ENCODE peak calls at places on chromosome 3, in seven cellular contexts. One of them, this sample, is unnamed.

GRCh38 chr3:112128843-112129727 is 4.0 kb downstream of the GCSAM start:
- DNase-seq in pancreas: no peak
- DNase-seq in psoas muscle: no peak
- DNase-seq in naive thymus-derived CD4-positive, alpha-beta T cell: peak; percentile 82
- DNase-seq in Karpas-422: peak; percentile 97
- DNase-seq in CD8-positive, alpha-beta memory T cell: peak; percentile 79
- DNase-seq in AG04450: peak; percentile 16
- DNase-seq in this sample: peak; percentile 96

GRCh38 chr3:40608091-40608490 is 83.3 kb downstream of the ZNF621 start:
- DNase-seq in AG04450: no peak
- DNase-seq in psoas muscle: no peak
- DNase-seq in pancreas: no peak
- DNase-seq in naive thymus-derived CD4-positive, alpha-beta T cell: no peak
- DNase-seq in Karpas-422: no peak
- DNase-seq in CD8-positive, alpha-beta memory T cell: no peak
- DNase-seq in this sample: no peak

GRCh38 chr3:151219056-151219455 is 16.0 kb upstream of the GPR171 start:
- DNase-seq in Karpas-422: no peak
- DNase-seq in AG04450: no peak
- DNase-seq in pancreas: no peak
- DNase-seq in CD8-positive, alpha-beta memory T cell: no peak
- DNase-seq in psoas muscle: no peak
- DNase-seq in naive thymus-derived CD4-positive, alpha-beta T cell: no peak
- DNase-seq in this sample: no peak

GRCh38 chr3:141876891-141877561 is 583 bp downstream of the ATP1B3 start:
- DNase-seq in pancreas: peak; percentile 47
- DNase-seq in Karpas-422: peak; percentile 74
- DNase-seq in psoas muscle: peak; percentile 53
- DNase-seq in naive thymus-derived CD4-positive, alpha-beta T cell: peak; percentile 49
- DNase-seq in AG04450: no peak
- DNase-seq in CD8-positive, alpha-beta memory T cell: peak; percentile 55
- DNase-seq in this sample: peak; percentile 70

GRCh38 chr3:11665331-11665730 is 21.6 kb upstream of the VGLL4 start:
- DNase-seq in CD8-positive, alpha-beta memory T cell: no peak
- DNase-seq in psoas muscle: no peak
- DNase-seq in naive thymus-derived CD4-positive, alpha-beta T cell: no peak
- DNase-seq in Karpas-422: no peak
- DNase-seq in pancreas: no peak
- DNase-seq in AG04450: no peak
- DNase-seq in this sample: no peak

GRCh38 chr3:25781145-25781757 is 2.0 kb downstream of the NGLY1 start:
- DNase-seq in naive thymus-derived CD4-positive, alpha-beta T cell: no peak
- DNase-seq in Karpas-422: no peak
- DNase-seq in CD8-positive, alpha-beta memory T cell: no peak
- DNase-seq in pancreas: no peak
- DNase-seq in AG04450: no peak
- DNase-seq in psoas muscle: no peak
- DNase-seq in this sample: no peak

GRCh38 chr3:136840252-136840651 is 21.3 kb downstream of the SLC35G2 start:
- DNase-seq in naive thymus-derived CD4-positive, alpha-beta T cell: no peak
- DNase-seq in psoas muscle: no peak
- DNase-seq in Karpas-422: no peak
- DNase-seq in CD8-positive, alpha-beta memory T cell: no peak
- DNase-seq in AG04450: no peak
- DNase-seq in pancreas: no peak
- DNase-seq in this sample: no peak

GRCh38 chr3:195883801-195884200 is 24.6 kb downstream of the TNK2 start:
- DNase-seq in pancreas: no peak
- DNase-seq in AG04450: no peak
- DNase-seq in psoas muscle: no peak
- DNase-seq in Karpas-422: no peak
- DNase-seq in naive thymus-derived CD4-positive, alpha-beta T cell: no peak
- DNase-seq in CD8-positive, alpha-beta memory T cell: no peak
- DNase-seq in this sample: no peak

GRCh38 chr3:22089284-22089683 is 338.3 kb upstream of the ZNF385D start:
- DNase-seq in Karpas-422: peak; percentile 61
- DNase-seq in AG04450: no peak
- DNase-seq in naive thymus-derived CD4-positive, alpha-beta T cell: no peak
- DNase-seq in pancreas: no peak
- DNase-seq in CD8-positive, alpha-beta memory T cell: no peak
- DNase-seq in psoas muscle: no peak
- DNase-seq in this sample: peak; percentile 28

GRCh38 chr3:16307832-16308531 is 43.0 kb downstream of the OXNAD1 start:
- DNase-seq in Karpas-422: no peak
- DNase-seq in pancreas: no peak
- DNase-seq in psoas muscle: no peak
- DNase-seq in CD8-positive, alpha-beta memory T cell: no peak
- DNase-seq in AG04450: no peak
- DNase-seq in naive thymus-derived CD4-positive, alpha-beta T cell: no peak
- DNase-seq in this sample: no peak

GRCh38 chr3:107594870-107595269 is 72.1 kb downstream of the BBX start:
- DNase-seq in Karpas-422: no peak
- DNase-seq in CD8-positive, alpha-beta memory T cell: no peak
- DNase-seq in pancreas: no peak
- DNase-seq in AG04450: no peak
- DNase-seq in psoas muscle: no peak
- DNase-seq in naive thymus-derived CD4-positive, alpha-beta T cell: no peak
- DNase-seq in this sample: no peak

GRCh38 chr3:107598926-107599754 is 76.4 kb downstream of the BBX start:
- DNase-seq in AG04450: no peak
- DNase-seq in Karpas-422: peak; percentile 83
- DNase-seq in pancreas: peak; percentile 18
- DNase-seq in psoas muscle: peak; percentile 18
- DNase-seq in CD8-positive, alpha-beta memory T cell: peak; percentile 47
- DNase-seq in naive thymus-derived CD4-positive, alpha-beta T cell: peak; percentile 52
- DNase-seq in this sample: peak; percentile 68

GRCh38 chr3:107599755-107600122 is 77.0 kb downstream of the BBX start:
- DNase-seq in pancreas: no peak
- DNase-seq in naive thymus-derived CD4-positive, alpha-beta T cell: no peak
- DNase-seq in psoas muscle: no peak
- DNase-seq in CD8-positive, alpha-beta memory T cell: no peak
- DNase-seq in Karpas-422: no peak
- DNase-seq in AG04450: no peak
- DNase-seq in this sample: no peak

GRCh38 chr3:107600784-107601183 is 78.0 kb downstream of the BBX start:
- DNase-seq in Karpas-422: no peak
- DNase-seq in naive thymus-derived CD4-positive, alpha-beta T cell: no peak
- DNase-seq in CD8-positive, alpha-beta memory T cell: no peak
- DNase-seq in psoas muscle: no peak
- DNase-seq in AG04450: no peak
- DNase-seq in pancreas: no peak
- DNase-seq in this sample: no peak

DNA sequence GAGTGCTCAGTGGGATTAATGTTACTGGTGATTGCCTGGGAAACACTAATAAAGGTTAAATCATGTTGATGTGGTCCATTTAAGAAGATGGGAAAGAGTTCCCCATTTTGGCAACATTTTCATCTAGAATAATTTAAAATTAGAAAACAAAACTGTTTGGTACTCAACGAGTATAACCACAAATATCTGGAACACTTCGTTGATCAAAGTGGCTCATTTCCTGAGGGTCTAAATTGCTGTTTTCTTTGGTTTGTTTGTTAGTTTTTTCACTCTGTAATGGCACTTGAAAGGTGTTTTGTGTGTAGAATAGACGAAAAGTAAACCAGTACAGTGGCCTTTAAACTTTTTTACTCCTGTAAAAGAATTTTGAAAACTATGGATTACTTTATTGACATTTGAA is 73.9 kb downstream of the BBX start:
- DNase-seq in CD8-positive, alpha-beta memory T cell: no peak
- DNase-seq in naive thymus-derived CD4-positive, alpha-beta T cell: no peak
- DNase-seq in pancreas: no peak
- DNase-seq in AG04450: no peak
- DNase-seq in psoas muscle: no peak
- DNase-seq in Karpas-422: no peak
- DNase-seq in this sample: no peak
- H3K27ac ChIP-seq in CD8-positive, alpha-beta memory T cell: no peak overlapping the region
- H3K27ac ChIP-seq in naive thymus-derived CD4-positive, alpha-beta T cell: no peak overlapping the region
- H3K27ac ChIP-seq in pancreas: no peak overlapping the region
- H3K27ac ChIP-seq in AG04450: no peak overlapping the region
- H3K27ac ChIP-seq in psoas muscle: no peak overlapping the region
- H3K27ac ChIP-seq in Karpas-422: peak overlapping the region; percentile 18
- H3K27ac ChIP-seq in this sample: no peak overlapping the region

GRCh38 chr3:52733256-52733891 is 27.5 kb downstream of the SPCS1 start:
- DNase-seq in Karpas-422: no peak
- DNase-seq in naive thymus-derived CD4-positive, alpha-beta T cell: no peak
- DNase-seq in CD8-positive, alpha-beta memory T cell: no peak
- DNase-seq in AG04450: no peak
- DNase-seq in pancreas: no peak
- DNase-seq in psoas muscle: no peak
- DNase-seq in this sample: no peak

GRCh38 chr3:52730681-52731080 is 24.8 kb downstream of the SPCS1 start:
- DNase-seq in AG04450: no peak
- DNase-seq in psoas muscle: no peak
- DNase-seq in naive thymus-derived CD4-positive, alpha-beta T cell: no peak
- DNase-seq in CD8-positive, alpha-beta memory T cell: no peak
- DNase-seq in Karpas-422: no peak
- DNase-seq in pancreas: no peak
- DNase-seq in this sample: no peak

DNA sequence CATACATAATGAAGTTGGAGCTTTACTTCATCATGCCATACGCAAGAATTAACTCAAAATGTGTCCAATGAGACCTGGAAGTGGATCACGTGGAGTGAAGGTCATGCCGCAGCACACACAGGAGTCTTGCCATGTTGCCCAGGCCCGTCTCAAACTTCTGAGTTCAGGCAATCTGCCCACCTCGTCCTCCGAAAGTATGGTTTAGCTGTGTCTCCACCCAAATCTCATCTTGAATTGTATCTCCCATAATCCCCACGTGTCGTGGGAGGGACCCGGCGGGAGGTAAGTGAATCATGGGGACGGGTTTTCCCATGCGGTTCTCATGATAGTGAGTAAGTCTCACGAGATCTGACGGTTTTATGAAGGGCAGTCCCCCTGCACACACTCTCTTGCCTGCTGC is 25.7 kb downstream of the SPCS1 start:
- DNase-seq in AG04450: no peak
- DNase-seq in naive thymus-derived CD4-positive, alpha-beta T cell: no peak
- DNase-seq in pancreas: no peak
- DNase-seq in Karpas-422: no peak
- DNase-seq in CD8-positive, alpha-beta memory T cell: no peak
- DNase-seq in psoas muscle: no peak
- DNase-seq in this sample: no peak
- H3K9me3 ChIP-seq in AG04450: peaks cover 14% of the 10 kb centered on the region
- H3K9me3 ChIP-seq in naive thymus-derived CD4-positive, alpha-beta T cell: no peaks in the 10 kb centered on the region
- H3K9me3 ChIP-seq in pancreas: no peaks in the 10 kb centered on the region
- H3K9me3 ChIP-seq in Karpas-422: peaks cover 12% of the 10 kb centered on the region
- H3K9me3 ChIP-seq in CD8-positive, alpha-beta memory T cell: peaks cover 8% of the 10 kb centered on the region
- H3K9me3 ChIP-seq in psoas muscle: no peaks in the 10 kb centered on the region
- H3K9me3 ChIP-seq in this sample: peaks cover 22% of the 10 kb centered on the region

DNA sequence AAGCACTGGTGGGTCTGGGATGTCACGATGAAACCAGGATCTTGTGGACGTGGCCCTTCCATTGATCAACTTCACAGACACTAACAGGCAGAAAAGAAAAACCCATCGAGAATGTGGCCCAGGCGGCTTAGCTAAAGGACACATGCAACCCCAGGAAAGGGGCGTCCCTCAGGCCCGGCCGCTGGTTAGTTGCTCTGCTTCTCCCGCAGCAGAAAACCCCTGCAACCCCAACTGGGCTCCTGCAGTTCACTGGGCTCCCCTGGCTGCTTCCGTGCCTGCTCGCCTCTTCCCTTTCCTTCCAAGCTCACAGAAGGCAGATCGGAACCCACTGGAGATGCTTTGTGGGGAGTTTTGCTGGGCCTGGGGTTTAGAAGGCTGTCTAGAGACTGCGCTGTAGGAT is 1.1 kb downstream of the GASK1A start:
- DNase-seq in AG04450: no peak
- DNase-seq in Karpas-422: no peak
- DNase-seq in naive thymus-derived CD4-positive, alpha-beta T cell: no peak
- DNase-seq in pancreas: no peak
- DNase-seq in psoas muscle: no peak
- DNase-seq in CD8-positive, alpha-beta memory T cell: no peak
- DNase-seq in this sample: no peak
- H3K4me3 ChIP-seq in AG04450: no peak overlapping the region
- H3K4me3 ChIP-seq in Karpas-422: peak overlapping the region; percentile 76
- H3K4me3 ChIP-seq in naive thymus-derived CD4-positive, alpha-beta T cell: no peak overlapping the region
- H3K4me3 ChIP-seq in pancreas: no peak overlapping the region
- H3K4me3 ChIP-seq in psoas muscle: peak overlapping the region; percentile 74
- H3K4me3 ChIP-seq in CD8-positive, alpha-beta memory T cell: no peak overlapping the region
- H3K4me3 ChIP-seq in this sample: no peak overlapping the region

DNA sequence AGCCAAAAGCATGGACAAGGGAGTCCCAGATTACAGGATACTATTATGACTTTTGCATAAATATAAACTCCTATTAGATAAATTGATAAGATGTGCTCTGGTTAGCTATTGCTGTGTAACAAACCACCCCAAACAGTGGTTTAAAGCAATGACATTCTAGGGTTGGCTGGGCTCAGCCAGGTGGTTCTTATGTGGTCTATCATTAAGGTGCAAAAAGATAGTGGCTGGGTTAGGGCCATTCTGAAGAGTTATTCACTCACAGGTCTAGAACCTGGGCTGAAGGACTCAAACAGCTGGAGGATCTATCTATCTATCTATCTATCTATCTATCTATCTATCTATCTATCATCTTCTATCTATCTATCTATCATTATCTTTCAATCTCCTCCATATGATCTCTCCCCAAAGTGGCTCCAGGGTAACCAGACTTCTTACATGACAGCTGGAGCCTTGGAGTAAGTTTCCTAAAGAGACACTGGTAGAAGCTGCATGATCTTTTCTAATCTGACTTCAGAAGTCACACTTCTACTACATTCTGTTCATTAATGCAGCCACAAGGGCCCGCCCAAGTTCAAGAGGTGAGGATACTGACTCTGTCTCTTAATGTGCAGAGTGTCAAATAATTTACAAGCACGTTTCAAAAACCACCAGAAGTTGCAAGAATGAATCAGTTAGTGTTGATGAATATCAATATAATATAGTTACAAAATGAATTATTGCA is 74.9 kb upstream of the XCR1 start:
- DNase-seq in CD8-positive, alpha-beta memory T cell: no peak
- DNase-seq in AG04450: no peak
- DNase-seq in psoas muscle: no peak
- DNase-seq in naive thymus-derived CD4-positive, alpha-beta T cell: no peak
- DNase-seq in Karpas-422: no peak
- DNase-seq in pancreas: no peak
- DNase-seq in this sample: no peak
- H3K27ac ChIP-seq in CD8-positive, alpha-beta memory T cell: no peak overlapping the region
- H3K27ac ChIP-seq in AG04450: no peak overlapping the region
- H3K27ac ChIP-seq in psoas muscle: no peak overlapping the region
- H3K27ac ChIP-seq in naive thymus-derived CD4-positive, alpha-beta T cell: no peak overlapping the region
- H3K27ac ChIP-seq in Karpas-422: no peak overlapping the region
- H3K27ac ChIP-seq in pancreas: no peak overlapping the region
- H3K27ac ChIP-seq in this sample: no peak overlapping the region

This sample was measured in OCI-LY7.